ENCODE peak calls at places on chromosomes 13 and 19, in six cellular contexts. One of them, this sample, is unnamed.

GRCh38 chr13:28012383-28012782 is 23.9 kb upstream of the URAD start:
- DNase-seq in T-helper 17 cell: no peak
- DNase-seq in stimulated activated CD4-positive, alpha-beta T cell treated with anti-CD3 and anti-CD28 coated beads, Interleukin-12 subunit alpha, Interleukin-12 subunit beta, amount 100 ng/mL, for 48 hours: no peak
- DNase-seq in NCI-H1105: no peak
- DNase-seq in BE2C: no peak
- DNase-seq in activated T-cell treated with anti-CD3 and anti-CD28 coated beads for 1 hour: no peak
- DNase-seq in this sample: no peak

GRCh38 chr19:56351208-56351607 is 36.6 kb upstream of the ZSCAN5A start:
- DNase-seq in T-helper 17 cell: no peak
- DNase-seq in stimulated activated CD4-positive, alpha-beta T cell treated with anti-CD3 and anti-CD28 coated beads, Interleukin-12 subunit alpha, Interleukin-12 subunit beta, amount 100 ng/mL, for 48 hours: no peak
- DNase-seq in NCI-H1105: no peak
- DNase-seq in BE2C: no peak
- DNase-seq in activated T-cell treated with anti-CD3 and anti-CD28 coated beads for 1 hour: no peak
- DNase-seq in this sample: no peak

GRCh38 chr19:4120531-4120930 is 3.4 kb downstream of the MAP2K2 start:
- DNase-seq in T-helper 17 cell: no peak
- DNase-seq in stimulated activated CD4-positive, alpha-beta T cell treated with anti-CD3 and anti-CD28 coated beads, Interleukin-12 subunit alpha, Interleukin-12 subunit beta, amount 100 ng/mL, for 48 hours: no peak
- DNase-seq in NCI-H1105: no peak
- DNase-seq in BE2C: no peak
- DNase-seq in activated T-cell treated with anti-CD3 and anti-CD28 coated beads for 1 hour: no peak
- DNase-seq in this sample: no peak

GRCh38 chr19:45523642-45524256 is 16.5 kb downstream of the VASP start:
- DNase-seq in T-helper 17 cell: peak
- DNase-seq in stimulated activated CD4-positive, alpha-beta T cell treated with anti-CD3 and anti-CD28 coated beads, Interleukin-12 subunit alpha, Interleukin-12 subunit beta, amount 100 ng/mL, for 48 hours: peak
- DNase-seq in NCI-H1105: peak
- DNase-seq in BE2C: peak
- DNase-seq in activated T-cell treated with anti-CD3 and anti-CD28 coated beads for 1 hour: peak
- DNase-seq in this sample: peak

GRCh38 chr19:14004619-14005380 is 1.3 kb downstream of the RFX1 start:
- DNase-seq in T-helper 17 cell: no peak
- DNase-seq in stimulated activated CD4-positive, alpha-beta T cell treated with anti-CD3 and anti-CD28 coated beads, Interleukin-12 subunit alpha, Interleukin-12 subunit beta, amount 100 ng/mL, for 48 hours: no peak
- DNase-seq in NCI-H1105: no peak
- DNase-seq in BE2C: no peak
- DNase-seq in activated T-cell treated with anti-CD3 and anti-CD28 coated beads for 1 hour: no peak
- DNase-seq in this sample: no peak

GRCh38 chr13:97976551-97977375 is 23.3 kb downstream of the IPO5 start:
- DNase-seq in T-helper 17 cell: no peak
- DNase-seq in stimulated activated CD4-positive, alpha-beta T cell treated with anti-CD3 and anti-CD28 coated beads, Interleukin-12 subunit alpha, Interleukin-12 subunit beta, amount 100 ng/mL, for 48 hours: peak
- DNase-seq in NCI-H1105: no peak
- DNase-seq in BE2C: peak
- DNase-seq in activated T-cell treated with anti-CD3 and anti-CD28 coated beads for 1 hour: no peak
- DNase-seq in this sample: peak

GRCh38 chr19:54938906-54939305 is 8.4 kb downstream of the NLRP7 start:
- DNase-seq in T-helper 17 cell: no peak
- DNase-seq in stimulated activated CD4-positive, alpha-beta T cell treated with anti-CD3 and anti-CD28 coated beads, Interleukin-12 subunit alpha, Interleukin-12 subunit beta, amount 100 ng/mL, for 48 hours: no peak
- DNase-seq in NCI-H1105: no peak
- DNase-seq in BE2C: no peak
- DNase-seq in activated T-cell treated with anti-CD3 and anti-CD28 coated beads for 1 hour: no peak
- DNase-seq in this sample: no peak

GRCh38 chr19:27676334-27676733 is 1536.6 kb downstream of the UQCRFS1 start:
- DNase-seq in T-helper 17 cell: no peak
- DNase-seq in stimulated activated CD4-positive, alpha-beta T cell treated with anti-CD3 and anti-CD28 coated beads, Interleukin-12 subunit alpha, Interleukin-12 subunit beta, amount 100 ng/mL, for 48 hours: no peak
- DNase-seq in NCI-H1105: no peak
- DNase-seq in BE2C: no peak
- DNase-seq in activated T-cell treated with anti-CD3 and anti-CD28 coated beads for 1 hour: no peak
- DNase-seq in this sample: no peak

GRCh38 chr19:4969772-4970531 is 1.0 kb downstream of the KDM4B start:
- DNase-seq in T-helper 17 cell: no peak
- DNase-seq in stimulated activated CD4-positive, alpha-beta T cell treated with anti-CD3 and anti-CD28 coated beads, Interleukin-12 subunit alpha, Interleukin-12 subunit beta, amount 100 ng/mL, for 48 hours: no peak
- DNase-seq in NCI-H1105: no peak
- DNase-seq in BE2C: no peak
- DNase-seq in activated T-cell treated with anti-CD3 and anti-CD28 coated beads for 1 hour: no peak
- DNase-seq in this sample: peak